ENCODE peak calls at places on chromosomes 7 and 10, in seven cellular contexts. B, F, H, S, A, M and I are unnamed samples.

GRCh38 chr10:15879058-15879457 is 18.8 kb upstream of the MINDY3 start:
- DNase-seq in B (no peak), F (peak; percentile 57), H (no peak), S (no peak), A (no peak), M (peak; percentile 51), I (no peak)

GRCh38 chr7:151089893-151090730 is 3.8 kb downstream of the AGAP3 start:
- DNase-seq in B (no peak), F (no peak), H (no peak), S (no peak), A (no peak), M (no peak), I (no peak)

GRCh38 chr7:23970193-23970592 is 260.2 kb downstream of the STK31 start:
- DNase-seq in B (no peak), F (no peak), H (no peak), S (no peak), A (no peak), M (no peak), I (no peak)

GRCh38 chr10:125592897-125593296 is 90.1 kb downstream of the TEX36 start:
- DNase-seq in B (no peak), F (peak; percentile 8), H (no peak), S (no peak), A (no peak), M (no peak), I (no peak)

GRCh38 chr10:16988900-16989299 is 140.7 kb downstream of the CUBN start:
- DNase-seq in B (no peak), F (no peak), H (no peak), S (no peak), A (no peak), M (no peak), I (no peak)

GRCh38 chr10:113751116-113751728 is at the start of gene PLEKHS1:
- DNase-seq in B (no peak), F (no peak), H (no peak), S (peak; percentile 73), A (no peak), M (peak; percentile 11), I (peak; percentile 20)

GRCh38 chr10:44619975-44620374 is 235.1 kb upstream of the CXCL12 start:
- DNase-seq in B (no peak), F (no peak), H (no peak), S (no peak), A (no peak), M (no peak), I (peak; percentile 52)

GRCh38 chr10:86951184-86951761 is 6.1 kb downstream of the MMRN2 start:
- DNase-seq in B (no peak), F (no peak), H (peak; percentile 62), S (no peak), A (peak; percentile 19), M (no peak), I (no peak)

GRCh38 chr7:81264116-81264515 is 345.3 kb upstream of the SEMA3C start:
- DNase-seq in B (no peak), F (no peak), H (no peak), S (peak; percentile 5), A (no peak), M (no peak), I (no peak)

GRCh38 chr10:33153266-33153967 is 181.1 kb downstream of the NRP1 start:
- DNase-seq in B (no peak), F (no peak), H (no peak), S (no peak), A (no peak), M (no peak), I (no peak)

GRCh38 chr7:123126691-123127090 is 73.1 kb downstream of the SLC13A1 start:
- DNase-seq in B (no peak), F (no peak), H (no peak), S (no peak), A (no peak), M (no peak), I (no peak)

GRCh38 chr7:7432979-7433378 is 102.7 kb downstream of the COL28A1 start:
- DNase-seq in B (no peak), F (no peak), H (no peak), S (no peak), A (no peak), M (no peak), I (no peak)

GRCh38 chr7:25069900-25070443 is 55.1 kb downstream of the CYCS start:
- DNase-seq in B (peak; percentile 56), F (peak; percentile 92), H (peak; percentile 66), S (peak; percentile 67), A (no peak), M (peak; percentile 83), I (peak; percentile 47)

GRCh38 chr7:55085511-55086412 is 66.9 kb downstream of the EGFR start:
- DNase-seq in B (no peak), F (no peak), H (no peak), S (no peak), A (no peak), M (no peak), I (no peak)

GRCh38 chr10:80500572-80501380 is 36.9 kb upstream of the SH2D4B start:
- DNase-seq in B (no peak), F (peak; percentile 48), H (no peak), S (peak; percentile 44), A (no peak), M (peak; percentile 41), I (no peak)

GRCh38 chr7:157418204-157419029 is 81.6 kb downstream of the DNAJB6 start:
- DNase-seq in B (no peak), F (no peak), H (no peak), S (no peak), A (no peak), M (no peak), I (no peak)

GRCh38 chr7:141702892-141703291 is 926 bp upstream of the DENND11 start:
- DNase-seq in B (no peak), F (no peak), H (no peak), S (no peak), A (no peak), M (no peak), I (no peak)
- H3K4me3 ChIP-seq in B (no peak overlapping the region), F (peak overlapping the region; percentile 75), H (peak overlapping the region; percentile 59), S (peak overlapping the region; percentile 73), A (peak overlapping the region; percentile 86), M (no peak overlapping the region), I (no peak overlapping the region)

GRCh38 chr7:32860096-32860495 is 31.5 kb downstream of the KBTBD2 start:
- DNase-seq in B (no peak), F (no peak), H (no peak), S (no peak), A (no peak), M (no peak), I (no peak)
- H3K4me3 ChIP-seq in B (no peak overlapping the region), F (no peak overlapping the region), H (no peak overlapping the region), S (no peak overlapping the region), A (no peak overlapping the region), M (no peak overlapping the region), I (no peak overlapping the region)

GRCh38 chr10:73096041-73096451 is 620 bp downstream of the P4HA1 start:
- DNase-seq in B (no peak), F (peak; percentile 85), H (peak; percentile 86), S (peak; percentile 70), A (peak; percentile 82), M (peak; percentile 71), I (peak; percentile 67)

GRCh38 chr10:73094986-73095478 is 1.6 kb downstream of the P4HA1 start:
- DNase-seq in B (no peak), F (no peak), H (no peak), S (no peak), A (no peak), M (peak; percentile 22), I (no peak)

GRCh38 chr10:73092830-73093229 is 3.8 kb downstream of the P4HA1 start:
- DNase-seq in B (no peak), F (no peak), H (no peak), S (no peak), A (no peak), M (no peak), I (no peak)

GRCh38 chr10:73095479-73096021 is 1.1 kb downstream of the P4HA1 start:
- DNase-seq in B (peak; percentile 61), F (peak; percentile 77), H (peak; percentile 80), S (peak; percentile 40), A (no peak), M (peak; percentile 81), I (peak; percentile 84)

GRCh38 chr10:73094249-73094850 is 2.3 kb downstream of the P4HA1 start:
- DNase-seq in B (no peak), F (no peak), H (no peak), S (no peak), A (no peak), M (peak; percentile 35), I (peak; percentile 48)
- H3K4me3 ChIP-seq in B (peak overlapping the region; percentile 90), F (peak overlapping the region; percentile 62), H (no peak overlapping the region), S (peak overlapping the region; percentile 93), A (peak overlapping the region; percentile 96), M (peak overlapping the region; percentile 99), I (peak overlapping the region; percentile 93)

GRCh38 chr7:120949393-120949799 is 1.2 kb upstream of the ING3 start:
- DNase-seq in B (no peak), F (no peak), H (no peak), S (no peak), A (no peak), M (no peak), I (no peak)
- H3K4me3 ChIP-seq in B (no peak overlapping the region), F (peak overlapping the region; percentile 58), H (no peak overlapping the region), S (peak overlapping the region; percentile 80), A (peak overlapping the region; percentile 81), M (no peak overlapping the region), I (no peak overlapping the region)

DNA sequence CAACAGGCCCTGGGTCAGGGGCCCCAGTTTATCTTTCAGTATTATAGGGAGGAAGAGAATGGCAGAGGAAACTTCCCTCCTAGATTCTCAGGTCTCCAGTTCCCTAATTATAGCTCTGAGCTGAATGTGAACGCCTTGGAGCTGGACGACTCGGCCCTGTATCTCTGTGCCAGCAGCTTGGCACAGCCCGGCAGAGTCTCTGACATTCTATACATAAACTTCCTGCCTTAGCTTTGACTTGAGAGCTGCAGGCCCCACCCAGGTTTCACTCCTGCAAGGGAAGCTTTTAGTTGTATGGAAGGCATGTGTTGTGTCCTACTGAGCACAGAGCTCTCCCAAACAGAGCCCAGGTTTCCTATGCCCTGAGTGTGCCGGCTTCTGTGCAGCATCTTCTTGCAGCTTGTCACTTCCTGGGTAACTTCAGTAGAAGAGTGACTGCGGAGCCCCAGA is 205.6 kb upstream of the PRSS58 start:
- DNase-seq in B (no peak), F (no peak), H (no peak), S (no peak), A (no peak), M (no peak), I (no peak)
- H3K4me3 ChIP-seq in B (no peak overlapping the region), F (no peak overlapping the region), H (no peak overlapping the region), S (no peak overlapping the region), A (no peak overlapping the region), M (no peak overlapping the region), I (no peak overlapping the region)

GRCh38 chr7:117631652-117632051 is 151.8 kb downstream of the CFTR start:
- DNase-seq in B (no peak), F (no peak), H (no peak), S (no peak), A (no peak), M (no peak), I (no peak)
- H3K4me3 ChIP-seq in B (no peak overlapping the region), F (no peak overlapping the region), H (no peak overlapping the region), S (no peak overlapping the region), A (no peak overlapping the region), M (no peak overlapping the region), I (no peak overlapping the region)

DNA sequence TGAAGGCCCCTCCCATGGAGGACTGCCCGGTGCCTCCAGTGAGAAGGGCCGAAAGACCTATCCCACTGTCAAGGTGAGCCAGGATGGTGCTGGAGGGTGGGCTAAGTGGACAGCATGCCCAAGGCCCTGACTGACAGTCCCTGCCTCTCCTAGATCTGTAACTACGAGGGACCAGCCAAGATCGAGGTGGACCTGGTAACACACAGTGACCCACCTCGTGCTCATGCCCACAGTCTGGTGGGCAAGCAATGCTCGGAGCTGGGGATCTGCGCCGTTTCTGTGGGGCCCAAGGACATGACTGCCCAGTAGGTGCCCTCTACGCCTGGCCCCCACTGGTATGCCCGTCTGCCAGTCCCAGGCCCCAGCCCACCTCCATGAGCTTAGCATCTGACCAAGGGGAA is 1.2 kb downstream of the NFKB2 start:
- DNase-seq in B (no peak), F (no peak), H (no peak), S (no peak), A (no peak), M (no peak), I (no peak)
- H3K4me3 ChIP-seq in B (peak overlapping the region; percentile 82), F (no peak overlapping the region), H (peak overlapping the region; percentile 69), S (no peak overlapping the region), A (peak overlapping the region; percentile 90), M (no peak overlapping the region), I (peak overlapping the region; percentile 83)